ENCODE peak calls at places on chromosome 17, in five cellular contexts. C is CD8-positive, alpha-beta memory T cell; E is lower lobe of right lung; X is cardiac muscle cell; D is lung. B is an unnamed sample. For H3K9me3, the result is how much of the 10 kb centered on the place peaks cover.

GRCh38 chr17:61418433-61418832 is 18.8 kb downstream of the TBX2 start:
- DNase-seq in C (no peak), X (no peak), E (no peak), D (no peak), B (no peak)

GRCh38 chr17:28317965-28318758 is 838 bp upstream of the TMEM97 start:
- DNase-seq in X (peak), C (no peak), E (no peak), D (no peak), B (no peak)

GRCh38 chr17:79988163-79988971 is 47.3 kb downstream of the TBC1D16 start:
- DNase-seq in X (no peak), E (peak), D (no peak), C (peak), B (peak)

GRCh38 chr17:7081341-7082062 is 1.5 kb upstream of the CLEC10A start:
- DNase-seq in E (peak), X (no peak), C (peak), D (no peak), B (no peak)

GRCh38 chr17:75645889-75646625 is 12.8 kb downstream of the SMIM5 start:
- DNase-seq in C (peak), E (peak), X (no peak), D (peak), B (peak)

GRCh38 chr17:2796164-2797140 is at the start of gene RAP1GAP2:
- DNase-seq in X (no peak), D (peak), E (peak), C (peak), B (peak)

GRCh38 chr17:78739331-78739853 is 42.7 kb downstream of the CYTH1 start:
- DNase-seq in E (no peak), C (no peak), X (no peak), D (no peak), B (no peak)

GRCh38 chr17:37553357-37553966 is 55.8 kb downstream of the SYNRG start:
- DNase-seq in X (no peak), D (no peak), C (no peak), E (no peak), B (no peak)

GRCh38 chr17:81394377-81394747 is 895 bp upstream of the BAHCC1 start:
- DNase-seq in C (no peak), X (no peak), D (no peak), E (no peak), B (no peak)

GRCh38 chr17:81394831-81395599 is at the start of gene BAHCC1:
- DNase-seq in E (peak), D (peak), C (peak), X (peak), B (peak)

GRCh38 chr17:81396722-81397313 is 1.6 kb downstream of the BAHCC1 start:
- DNase-seq in E (no peak), D (no peak), X (no peak), C (no peak), B (peak)

GRCh38 chr17:81396278-81396721 is 1.0 kb downstream of the BAHCC1 start:
- DNase-seq in D (no peak), X (peak), C (no peak), E (no peak), B (no peak)

GRCh38 chr17:81395600-81396277 is 482 bp downstream of the BAHCC1 start:
- DNase-seq in X (no peak), E (no peak), C (no peak), D (no peak), B (no peak)
- H3K4me3 ChIP-seq in X (peak), E (peak), C (no peak), D (peak), B (peak)

DNA sequence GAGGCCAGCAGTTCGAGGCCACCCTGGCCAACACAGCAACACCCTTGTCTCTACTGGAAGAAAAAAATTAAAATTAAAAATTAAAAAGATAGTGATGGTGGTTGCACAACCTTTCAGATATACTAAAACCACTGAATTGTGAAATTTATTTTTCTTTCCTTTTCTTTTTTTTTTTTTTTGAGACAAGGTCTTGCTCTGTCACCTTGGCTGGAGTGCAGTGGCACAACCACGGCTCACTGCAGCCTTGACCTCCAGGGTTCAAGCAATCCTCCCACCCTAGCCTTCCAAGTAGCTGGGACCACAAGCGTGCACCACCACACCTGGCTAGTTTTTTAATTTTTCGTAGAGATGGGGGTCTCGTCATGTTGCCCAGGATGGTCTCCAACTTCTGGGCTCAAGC is 254.4 kb downstream of the SLC39A11 start:
- DNase-seq in D (no peak), E (no peak), X (no peak), C (no peak), B (no peak)
- H3K27ac ChIP-seq in D (no peak), E (no peak), X (no peak), C (no peak), B (no peak)

DNA sequence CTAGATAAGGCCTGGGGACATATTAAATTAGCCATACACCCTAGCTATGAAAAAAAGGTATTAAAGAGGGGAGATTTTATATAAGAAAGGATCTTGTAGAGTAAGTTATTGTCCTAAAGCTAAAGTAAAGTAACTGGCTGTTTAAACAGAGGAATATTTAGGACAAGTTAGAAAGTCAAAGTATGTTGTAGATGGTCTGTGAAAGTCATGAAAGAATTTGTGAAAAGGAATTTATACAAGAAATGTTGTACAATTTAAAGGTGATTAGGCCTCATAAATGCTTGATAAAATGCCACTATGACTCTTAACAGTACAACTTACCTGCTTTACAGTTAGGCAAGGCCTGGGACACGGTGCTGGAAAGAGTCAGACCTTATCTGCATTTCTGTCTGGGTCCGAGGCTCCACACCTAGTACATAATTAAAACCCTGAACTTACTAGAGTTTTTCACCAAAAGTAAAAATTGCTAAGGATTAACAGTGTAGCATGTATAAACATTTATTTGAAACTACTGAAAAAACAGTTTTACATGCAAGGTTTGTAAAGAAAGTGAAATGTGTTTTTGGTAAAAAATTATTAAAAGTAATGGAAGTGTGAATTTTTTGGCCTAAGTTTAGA is 445.3 kb upstream of the TOM1L1 start:
- DNase-seq in C (no peak), D (no peak), X (no peak), E (no peak), B (no peak)
- H3K9me3 ChIP-seq in C (under half), D (under half), X (under half), E (under half), B (under half)

GRCh38 chr17:83087788-83088360 is 8.5 kb downstream of the METRNL start:
- DNase-seq in X (no peak), C (no peak), D (no peak), E (no peak), B (no peak)
- H3K4me3 ChIP-seq in X (no peak), C (no peak), D (no peak), E (no peak), B (no peak)

DNA sequence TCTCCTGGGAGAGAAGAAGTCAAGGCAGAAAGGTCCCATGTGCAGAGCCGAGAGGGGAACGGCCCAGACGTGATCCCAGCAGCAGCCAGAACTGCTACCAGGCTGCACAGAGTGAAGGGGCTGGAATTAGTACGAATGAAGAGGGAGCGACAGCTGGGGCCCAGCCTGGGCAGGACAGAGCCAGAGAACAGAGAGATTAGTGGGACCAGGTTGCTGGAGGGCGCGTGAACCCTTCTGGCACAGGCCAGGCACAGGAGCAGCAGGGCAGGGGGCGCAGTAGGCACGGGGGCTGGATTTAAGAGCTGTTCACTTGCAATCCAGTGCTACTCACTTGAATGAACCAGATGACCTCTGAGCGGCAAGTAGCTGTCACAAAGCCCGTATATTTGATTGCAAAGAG is 66.9 kb downstream of the PLXDC1 start:
- DNase-seq in X (no peak), D (no peak), C (no peak), E (no peak), B (no peak)
- H3K27ac ChIP-seq in X (no peak), D (no peak), C (no peak), E (no peak), B (no peak)

DNA sequence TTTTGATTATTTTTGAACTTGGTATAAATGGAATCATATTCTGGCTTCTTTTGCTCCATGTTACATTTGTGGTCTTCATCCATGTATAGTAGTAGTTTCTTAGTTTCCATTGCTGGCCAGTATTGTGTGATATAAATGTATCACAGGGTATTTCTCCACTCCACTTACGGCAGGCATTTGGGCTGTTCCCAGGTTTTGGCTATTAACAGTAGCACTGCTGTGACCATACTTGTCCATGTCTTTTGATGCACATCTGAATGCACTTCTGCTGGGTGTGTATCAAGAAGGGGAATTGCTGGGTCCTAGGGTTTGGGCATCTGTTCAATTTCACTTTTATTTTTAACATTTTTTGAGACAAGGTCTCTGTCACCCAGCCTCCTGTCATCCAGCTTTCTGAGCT is 13.9 kb downstream of the NTN1 start:
- DNase-seq in C (no peak), D (no peak), X (no peak), E (no peak), B (no peak)
- H3K9me3 ChIP-seq in C (under half), D (under half), X (under half), E (under half), B (under half)

GRCh38 chr17:1031711-1032110 is 34.8 kb downstream of the TIMM22 start:
- DNase-seq in E (no peak), D (no peak), X (peak), C (no peak), B (peak)

GRCh38 chr17:1029196-1029911 is 32.4 kb downstream of the TIMM22 start:
- DNase-seq in C (no peak), E (no peak), X (no peak), D (no peak), B (no peak)

GRCh38 chr17:1029912-1030656 is 33.2 kb downstream of the TIMM22 start:
- DNase-seq in C (no peak), X (no peak), D (no peak), E (no peak), B (no peak)

GRCh38 chr17:1032391-1032790 is 35.5 kb downstream of the TIMM22 start:
- DNase-seq in X (no peak), E (no peak), C (no peak), D (no peak), B (no peak)

DNA sequence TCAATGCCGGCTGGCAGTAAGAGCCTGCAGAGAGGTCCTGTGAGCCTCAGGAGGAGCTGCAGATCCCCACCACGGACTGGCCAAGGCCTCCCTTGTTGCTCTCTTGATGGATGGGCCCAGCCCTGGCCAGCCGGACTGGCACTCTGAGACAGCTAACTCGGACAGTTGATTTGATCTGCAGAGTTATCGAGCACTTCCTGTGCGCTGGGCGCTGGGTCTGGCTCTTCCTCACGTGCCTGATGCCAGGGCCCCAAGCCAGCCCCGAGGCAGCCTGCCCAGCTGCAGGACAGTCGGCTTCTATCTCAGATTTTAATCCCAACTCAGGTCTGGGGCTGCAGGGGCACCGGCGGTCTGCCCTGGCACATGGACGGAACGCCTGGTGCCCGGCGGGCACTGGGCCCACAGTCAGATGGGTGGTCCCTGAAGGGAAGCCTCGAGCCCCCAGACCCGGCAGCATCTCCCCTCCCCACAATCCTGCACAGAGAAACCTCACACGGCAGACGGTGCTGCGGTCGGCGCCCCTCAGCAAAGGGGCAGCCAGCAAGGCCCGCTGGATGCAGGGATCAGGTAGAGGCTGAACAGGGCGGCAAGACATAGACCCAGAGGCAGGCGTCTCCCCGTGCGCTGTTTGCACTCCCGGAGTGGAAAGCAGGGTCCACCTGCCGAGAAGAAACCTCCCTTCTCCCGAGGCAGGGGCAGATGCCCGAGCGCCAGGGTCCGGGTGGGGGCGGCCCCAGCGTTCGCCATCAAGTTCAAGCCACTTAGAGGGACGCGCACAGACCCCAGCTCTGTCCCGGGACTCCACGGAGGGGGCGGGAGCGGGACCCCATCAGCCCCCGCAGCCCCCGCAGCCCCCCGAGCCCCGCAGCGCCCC is 34.0 kb downstream of the TIMM22 start:
- DNase-seq in X (no peak), C (no peak), D (no peak), E (no peak), B (no peak)
- H3K4me3 ChIP-seq in X (no peak), C (no peak), D (no peak), E (peak), B (peak)

DNA sequence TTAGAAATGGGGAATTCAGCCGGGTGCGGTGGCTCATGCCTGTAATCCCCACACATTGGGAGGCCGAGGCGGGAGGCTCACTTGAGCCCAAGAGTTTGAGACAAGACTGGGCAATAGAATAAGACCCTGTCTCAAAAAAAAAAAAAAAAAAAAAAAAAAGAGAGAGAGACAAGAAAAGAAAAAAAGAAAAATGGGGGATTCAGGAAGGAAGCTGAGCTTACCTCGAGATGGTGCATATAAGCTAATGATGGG is 150.8 kb upstream of the RPH3AL start:
- DNase-seq in C (no peak), E (no peak), D (no peak), X (no peak), B (no peak)
- H3K27ac ChIP-seq in C (no peak), E (no peak), D (no peak), X (no peak), B (no peak)